ENCODE peak calls at places on chromosomes 6 and 20, in five cellular contexts. D, T, V, O and E are unnamed samples.

GRCh38 chr6:151286192-151286591 is 46.4 kb downstream of the AKAP12 start:
- DNase-seq in D (peak), T (no peak), V (no peak), O (no peak), E (no peak)

GRCh38 chr20:2709205-2709981 is 16.8 kb downstream of the EBF4 start:
- DNase-seq in O (no peak), V (no peak), T (no peak), D (no peak), E (no peak)

GRCh38 chr6:153207617-153208016 is 76.5 kb upstream of the RGS17 start:
- DNase-seq in O (no peak), T (no peak), V (no peak), D (no peak), E (no peak)

GRCh38 chr6:166244353-166245045 is 63.7 kb downstream of the PRR18 start:
- DNase-seq in D (no peak), V (no peak), O (no peak), T (no peak), E (no peak)

GRCh38 chr6:109015185-109015584 is 79.5 kb downstream of the SESN1 start:
- DNase-seq in D (no peak), V (no peak), T (no peak), O (no peak), E (no peak)

GRCh38 chr6:57267586-57268293 is 45.6 kb upstream of the RAB23 start:
- DNase-seq in D (peak), T (peak), V (no peak), O (no peak), E (peak)

GRCh38 chr20:50385733-50386640 is 124.2 kb upstream of the PTPN1 start:
- DNase-seq in O (no peak), T (no peak), D (no peak), V (no peak), E (no peak)

GRCh38 chr6:126145386-126145785 is 159.0 kb downstream of the TRMT11 start:
- DNase-seq in T (no peak), D (no peak), V (no peak), O (no peak), E (no peak)

GRCh38 chr6:89655122-89655521 is 16.6 kb upstream of the LYRM2 start:
- DNase-seq in D (no peak), T (no peak), O (no peak), V (no peak), E (no peak)

GRCh38 chr20:61875221-61875885 is 190.3 kb downstream of the TAF4 start:
- DNase-seq in O (no peak), D (no peak), V (no peak), T (no peak), E (no peak)